ENCODE peak calls at places on chromosomes 2 and 18, in ten cellular contexts. One of them, this sample, is unnamed.

GRCh38 chr2:232457121-232458011 is 1.4 kb downstream of the ALPI start:
- DNase-seq in esophagus squamous epithelium: no peak
- DNase-seq in ovary: peak; percentile 19
- DNase-seq in tibial artery: peak; percentile 56
- DNase-seq in HepG2: no peak
- DNase-seq in CD4-positive, alpha-beta T cell: no peak
- DNase-seq in HCT116: no peak
- DNase-seq in GM13976: peak; percentile 15
- DNase-seq in left ventricle myocardium inferior: no peak
- DNase-seq in endothelial cell: no peak
- DNase-seq in this sample: no peak

GRCh38 chr2:102063948-102064678 is 72.4 kb downstream of the IL1R2 start:
- DNase-seq in esophagus squamous epithelium: peak; percentile 9
- DNase-seq in ovary: peak; percentile 82
- DNase-seq in tibial artery: peak; percentile 96
- DNase-seq in HepG2: peak; percentile 88
- DNase-seq in CD4-positive, alpha-beta T cell: no peak
- DNase-seq in HCT116: peak; percentile 33
- DNase-seq in GM13976: no peak
- DNase-seq in left ventricle myocardium inferior: peak; percentile 81
- DNase-seq in endothelial cell: no peak
- DNase-seq in this sample: no peak

GRCh38 chr18:54220406-54220805 is 4.1 kb downstream of the MBD2 start:
- DNase-seq in esophagus squamous epithelium: no peak
- DNase-seq in ovary: no peak
- DNase-seq in tibial artery: no peak
- DNase-seq in HepG2: no peak
- DNase-seq in CD4-positive, alpha-beta T cell: no peak
- DNase-seq in HCT116: no peak
- DNase-seq in GM13976: no peak
- DNase-seq in left ventricle myocardium inferior: no peak
- DNase-seq in endothelial cell: no peak
- DNase-seq in this sample: no peak

GRCh38 chr2:211867845-211868361 is 670.7 kb downstream of the ERBB4 start:
- DNase-seq in esophagus squamous epithelium: no peak
- DNase-seq in ovary: no peak
- DNase-seq in tibial artery: no peak
- DNase-seq in HepG2: no peak
- DNase-seq in CD4-positive, alpha-beta T cell: no peak
- DNase-seq in HCT116: no peak
- DNase-seq in GM13976: peak; percentile 27
- DNase-seq in left ventricle myocardium inferior: no peak
- DNase-seq in endothelial cell: no peak
- DNase-seq in this sample: peak; percentile 15

GRCh38 chr2:37625781-37626548 is 45.5 kb downstream of the CDC42EP3 start:
- DNase-seq in esophagus squamous epithelium: no peak
- DNase-seq in ovary: no peak
- DNase-seq in tibial artery: no peak
- DNase-seq in HepG2: no peak
- DNase-seq in CD4-positive, alpha-beta T cell: peak; percentile 58
- DNase-seq in HCT116: no peak
- DNase-seq in GM13976: no peak
- DNase-seq in left ventricle myocardium inferior: no peak
- DNase-seq in endothelial cell: no peak
- DNase-seq in this sample: no peak

GRCh38 chr2:80499095-80499494 is 194.5 kb upstream of the LRRTM1 start:
- DNase-seq in esophagus squamous epithelium: no peak
- DNase-seq in ovary: no peak
- DNase-seq in tibial artery: no peak
- DNase-seq in HepG2: peak; percentile 18
- DNase-seq in CD4-positive, alpha-beta T cell: no peak
- DNase-seq in HCT116: peak; percentile 6
- DNase-seq in GM13976: no peak
- DNase-seq in left ventricle myocardium inferior: no peak
- DNase-seq in endothelial cell: peak; percentile 52
- DNase-seq in this sample: no peak

GRCh38 chr2:221484761-221485499 is 87.2 kb downstream of the EPHA4 start:
- DNase-seq in esophagus squamous epithelium: no peak
- DNase-seq in ovary: no peak
- DNase-seq in tibial artery: no peak
- DNase-seq in HepG2: no peak
- DNase-seq in CD4-positive, alpha-beta T cell: no peak
- DNase-seq in HCT116: no peak
- DNase-seq in GM13976: no peak
- DNase-seq in left ventricle myocardium inferior: no peak
- DNase-seq in endothelial cell: no peak
- DNase-seq in this sample: no peak

GRCh38 chr18:6170604-6171003 is 244.1 kb downstream of the L3MBTL4 start:
- DNase-seq in esophagus squamous epithelium: no peak
- DNase-seq in ovary: no peak
- DNase-seq in tibial artery: no peak
- DNase-seq in HepG2: no peak
- DNase-seq in CD4-positive, alpha-beta T cell: no peak
- DNase-seq in HCT116: no peak
- DNase-seq in GM13976: no peak
- DNase-seq in left ventricle myocardium inferior: no peak
- DNase-seq in endothelial cell: no peak
- DNase-seq in this sample: no peak

GRCh38 chr2:218904176-218904575 is 23.5 kb downstream of the WNT10A start:
- DNase-seq in esophagus squamous epithelium: no peak
- DNase-seq in ovary: no peak
- DNase-seq in tibial artery: no peak
- DNase-seq in HepG2: no peak
- DNase-seq in CD4-positive, alpha-beta T cell: no peak
- DNase-seq in HCT116: no peak
- DNase-seq in GM13976: no peak
- DNase-seq in left ventricle myocardium inferior: no peak
- DNase-seq in endothelial cell: no peak
- DNase-seq in this sample: no peak

GRCh38 chr18:5425721-5426120 is 118.1 kb downstream of the EPB41L3 start:
- DNase-seq in esophagus squamous epithelium: no peak
- DNase-seq in ovary: no peak
- DNase-seq in tibial artery: no peak
- DNase-seq in HepG2: no peak
- DNase-seq in CD4-positive, alpha-beta T cell: no peak
- DNase-seq in HCT116: no peak
- DNase-seq in GM13976: no peak
- DNase-seq in left ventricle myocardium inferior: no peak
- DNase-seq in endothelial cell: no peak
- DNase-seq in this sample: no peak

GRCh38 chr2:146678516-146678915 is 1166.3 kb upstream of the ACVR2A start:
- DNase-seq in esophagus squamous epithelium: no peak
- DNase-seq in ovary: no peak
- DNase-seq in tibial artery: no peak
- DNase-seq in HepG2: no peak
- DNase-seq in CD4-positive, alpha-beta T cell: no peak
- DNase-seq in HCT116: no peak
- DNase-seq in GM13976: no peak
- DNase-seq in left ventricle myocardium inferior: no peak
- DNase-seq in endothelial cell: no peak
- DNase-seq in this sample: no peak

DNA sequence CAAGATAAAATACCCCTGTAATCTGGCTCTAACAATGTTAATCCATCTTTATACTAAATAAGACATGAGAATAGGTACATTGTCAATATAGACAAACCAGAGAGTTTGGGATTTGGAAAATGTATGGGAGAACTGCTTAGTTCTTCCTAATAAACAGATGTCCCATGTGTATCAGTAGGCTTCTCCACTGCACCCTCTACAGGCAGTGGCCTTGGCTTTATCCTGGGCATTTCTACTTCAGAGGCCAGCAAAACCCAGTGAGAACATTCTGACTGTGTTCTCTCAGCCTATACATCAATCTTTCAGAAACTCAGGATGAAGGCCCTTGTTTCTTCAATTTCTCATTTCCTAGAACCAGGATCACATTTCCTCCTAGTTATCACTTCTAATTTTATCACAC is 1167.5 kb upstream of the ACVR2A start:
- DNase-seq in esophagus squamous epithelium: no peak
- DNase-seq in ovary: no peak
- DNase-seq in tibial artery: no peak
- DNase-seq in HepG2: peak; percentile 6
- DNase-seq in CD4-positive, alpha-beta T cell: no peak
- DNase-seq in HCT116: no peak
- DNase-seq in GM13976: no peak
- DNase-seq in left ventricle myocardium inferior: no peak
- DNase-seq in endothelial cell: no peak
- DNase-seq in this sample: no peak
- TF ChIP-seq CTCF in esophagus squamous epithelium: no peak
- TF ChIP-seq CTCF in ovary: no peak
- TF ChIP-seq CTCF in tibial artery: no peak
- TF ChIP-seq CTCF in HepG2: peak; percentile 17
- TF ChIP-seq CTCF in CD4-positive, alpha-beta T cell: no peak
- TF ChIP-seq CTCF in HCT116: peak; percentile 41
- TF ChIP-seq CTCF in GM13976: no peak
- TF ChIP-seq CTCF in left ventricle myocardium inferior: no peak
- TF ChIP-seq CTCF in endothelial cell: no peak
- TF ChIP-seq CTCF in this sample: no peak

GRCh38 chr2:7510353-7510752 is 593.1 kb downstream of the RNF144A start:
- DNase-seq in esophagus squamous epithelium: no peak
- DNase-seq in ovary: no peak
- DNase-seq in tibial artery: no peak
- DNase-seq in HepG2: no peak
- DNase-seq in CD4-positive, alpha-beta T cell: no peak
- DNase-seq in HCT116: no peak
- DNase-seq in GM13976: no peak
- DNase-seq in left ventricle myocardium inferior: no peak
- DNase-seq in endothelial cell: no peak
- DNase-seq in this sample: no peak
- TF ChIP-seq CTCF in esophagus squamous epithelium: no peak
- TF ChIP-seq CTCF in ovary: no peak
- TF ChIP-seq CTCF in tibial artery: no peak
- TF ChIP-seq CTCF in HepG2: peak; percentile 21
- TF ChIP-seq CTCF in CD4-positive, alpha-beta T cell: no peak
- TF ChIP-seq CTCF in HCT116: no peak
- TF ChIP-seq CTCF in GM13976: no peak
- TF ChIP-seq CTCF in left ventricle myocardium inferior: no peak
- TF ChIP-seq CTCF in endothelial cell: no peak
- TF ChIP-seq CTCF in this sample: no peak

GRCh38 chr2:108182489-108182888 is 57.3 kb upstream of the SULT1C3 start:
- DNase-seq in esophagus squamous epithelium: no peak
- DNase-seq in ovary: no peak
- DNase-seq in tibial artery: no peak
- DNase-seq in HepG2: peak; percentile 31
- DNase-seq in CD4-positive, alpha-beta T cell: no peak
- DNase-seq in HCT116: peak; percentile 18
- DNase-seq in GM13976: no peak
- DNase-seq in left ventricle myocardium inferior: no peak
- DNase-seq in endothelial cell: peak; percentile 62
- DNase-seq in this sample: no peak
- TF ChIP-seq CTCF in esophagus squamous epithelium: no peak
- TF ChIP-seq CTCF in ovary: no peak
- TF ChIP-seq CTCF in tibial artery: no peak
- TF ChIP-seq CTCF in HepG2: peak; percentile 73
- TF ChIP-seq CTCF in CD4-positive, alpha-beta T cell: no peak
- TF ChIP-seq CTCF in HCT116: peak; percentile 55
- TF ChIP-seq CTCF in GM13976: peak; percentile 10
- TF ChIP-seq CTCF in left ventricle myocardium inferior: no peak
- TF ChIP-seq CTCF in endothelial cell: peak; percentile 41
- TF ChIP-seq CTCF in this sample: peak; percentile 18

GRCh38 chr18:48022021-48022420 is 91.6 kb upstream of the SMAD2 start:
- DNase-seq in esophagus squamous epithelium: no peak
- DNase-seq in ovary: no peak
- DNase-seq in tibial artery: peak; percentile 51
- DNase-seq in HepG2: no peak
- DNase-seq in CD4-positive, alpha-beta T cell: no peak
- DNase-seq in HCT116: no peak
- DNase-seq in GM13976: no peak
- DNase-seq in left ventricle myocardium inferior: no peak
- DNase-seq in endothelial cell: no peak
- DNase-seq in this sample: no peak

GRCh38 chr18:48024009-48024512 is 93.6 kb upstream of the SMAD2 start:
- DNase-seq in esophagus squamous epithelium: no peak
- DNase-seq in ovary: no peak
- DNase-seq in tibial artery: peak; percentile 48
- DNase-seq in HepG2: no peak
- DNase-seq in CD4-positive, alpha-beta T cell: no peak
- DNase-seq in HCT116: no peak
- DNase-seq in GM13976: no peak
- DNase-seq in left ventricle myocardium inferior: no peak
- DNase-seq in endothelial cell: no peak
- DNase-seq in this sample: no peak

GRCh38 chr18:48024891-48025660 is 94.6 kb upstream of the SMAD2 start:
- DNase-seq in esophagus squamous epithelium: no peak
- DNase-seq in ovary: no peak
- DNase-seq in tibial artery: peak; percentile 62
- DNase-seq in HepG2: no peak
- DNase-seq in CD4-positive, alpha-beta T cell: no peak
- DNase-seq in HCT116: no peak
- DNase-seq in GM13976: no peak
- DNase-seq in left ventricle myocardium inferior: no peak
- DNase-seq in endothelial cell: no peak
- DNase-seq in this sample: no peak

GRCh38 chr18:48022531-48023330 is 92.3 kb upstream of the SMAD2 start:
- DNase-seq in esophagus squamous epithelium: no peak
- DNase-seq in ovary: no peak
- DNase-seq in tibial artery: peak; percentile 59
- DNase-seq in HepG2: peak; percentile 59
- DNase-seq in CD4-positive, alpha-beta T cell: no peak
- DNase-seq in HCT116: peak; percentile 62
- DNase-seq in GM13976: peak; percentile 71
- DNase-seq in left ventricle myocardium inferior: no peak
- DNase-seq in endothelial cell: peak; percentile 53
- DNase-seq in this sample: peak; percentile 61

DNA sequence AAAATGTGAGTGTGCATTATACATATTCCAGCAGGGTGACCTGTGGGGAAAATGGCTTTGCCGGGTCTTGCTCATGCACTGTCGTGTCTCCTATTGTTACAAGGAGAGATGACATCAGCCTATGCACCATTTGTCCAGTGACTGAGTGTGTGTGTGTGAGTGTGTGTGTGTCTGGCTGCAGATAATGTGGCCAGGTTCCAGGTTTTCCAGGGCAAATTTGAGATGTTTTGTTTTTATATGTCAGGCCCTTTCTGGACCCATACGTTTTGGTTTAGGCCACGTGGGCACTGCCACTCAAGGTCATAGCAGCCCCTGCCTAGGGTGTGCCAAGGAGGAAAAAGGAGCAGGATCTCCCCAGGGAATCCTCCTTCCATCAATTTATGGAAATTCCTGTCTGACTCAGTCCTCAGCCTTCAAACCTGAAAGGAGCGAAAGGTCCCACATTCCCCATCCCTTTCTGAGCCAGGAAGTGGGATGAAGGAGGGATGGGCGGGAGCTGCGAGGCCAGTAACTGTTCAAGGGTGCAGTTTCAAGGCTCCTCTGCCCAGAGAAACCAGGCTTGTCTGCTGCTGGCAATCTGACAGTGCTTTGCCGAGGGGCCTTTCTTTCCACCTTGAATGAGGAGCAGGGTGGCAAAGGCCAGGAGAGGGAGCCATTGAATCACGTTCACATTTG is 93.0 kb upstream of the SMAD2 start:
- DNase-seq in esophagus squamous epithelium: no peak
- DNase-seq in ovary: peak; percentile 65
- DNase-seq in tibial artery: peak; percentile 65
- DNase-seq in HepG2: peak; percentile 13
- DNase-seq in CD4-positive, alpha-beta T cell: no peak
- DNase-seq in HCT116: peak; percentile 52
- DNase-seq in GM13976: peak; percentile 44
- DNase-seq in left ventricle myocardium inferior: no peak
- DNase-seq in endothelial cell: peak; percentile 52
- DNase-seq in this sample: no peak
- TF ChIP-seq CTCF in esophagus squamous epithelium: peak; percentile 52
- TF ChIP-seq CTCF in ovary: peak; percentile 23
- TF ChIP-seq CTCF in tibial artery: peak; percentile 28
- TF ChIP-seq CTCF in HepG2: peak; percentile 63
- TF ChIP-seq CTCF in CD4-positive, alpha-beta T cell: no peak
- TF ChIP-seq CTCF in HCT116: peak; percentile 66
- TF ChIP-seq CTCF in GM13976: no peak
- TF ChIP-seq CTCF in left ventricle myocardium inferior: peak; percentile 55
- TF ChIP-seq CTCF in endothelial cell: no peak
- TF ChIP-seq CTCF in this sample: peak; percentile 17

GRCh38 chr18:78986018-78986481 is 6.4 kb downstream of the SALL3 start:
- DNase-seq in esophagus squamous epithelium: no peak
- DNase-seq in ovary: no peak
- DNase-seq in tibial artery: no peak
- DNase-seq in HepG2: peak; percentile 17
- DNase-seq in CD4-positive, alpha-beta T cell: no peak
- DNase-seq in HCT116: peak; percentile 10
- DNase-seq in GM13976: no peak
- DNase-seq in left ventricle myocardium inferior: no peak
- DNase-seq in endothelial cell: peak; percentile 61
- DNase-seq in this sample: no peak
- TF ChIP-seq CTCF in esophagus squamous epithelium: peak; percentile 11
- TF ChIP-seq CTCF in ovary: no peak
- TF ChIP-seq CTCF in tibial artery: no peak
- TF ChIP-seq CTCF in HepG2: peak; percentile 80
- TF ChIP-seq CTCF in CD4-positive, alpha-beta T cell: no peak
- TF ChIP-seq CTCF in HCT116: peak; percentile 76
- TF ChIP-seq CTCF in GM13976: no peak
- TF ChIP-seq CTCF in left ventricle myocardium inferior: peak; percentile 54
- TF ChIP-seq CTCF in endothelial cell: no peak
- TF ChIP-seq CTCF in this sample: peak; percentile 46

This sample was measured in GM10248.